ENCODE peak calls at places on chromosome 22, in seven cellular contexts. H, Y, F, Z, A, X and Q are unnamed samples.

GRCh38 chr22:19766506-19767426 is 6.2 kb downstream of the TBX1 start:
- DNase-seq in H (peak; percentile 50), Y (no peak), F (peak; percentile 45), Z (peak; percentile 28), A (peak; percentile 54), X (no peak), Q (peak; percentile 32)

GRCh38 chr22:33354928-33355327 is 296.7 kb upstream of the SYN3 start:
- DNase-seq in H (no peak), Y (no peak), F (no peak), Z (no peak), A (no peak), X (no peak), Q (no peak)

GRCh38 chr22:28220626-28221363 is 301.7 kb upstream of the PITPNB start:
- DNase-seq in H (no peak), Y (no peak), F (no peak), Z (no peak), A (no peak), X (no peak), Q (no peak)

GRCh38 chr22:48586799-48587185 is 1240.9 kb downstream of the BRD1 start:
- DNase-seq in H (no peak), Y (no peak), F (no peak), Z (no peak), A (no peak), X (no peak), Q (no peak)

GRCh38 chr22:34760276-34761008 is 305.5 kb upstream of the ISX start:
- DNase-seq in H (no peak), Y (no peak), F (no peak), Z (no peak), A (no peak), X (no peak), Q (no peak)

GRCh38 chr22:19295733-19296132 is 4.2 kb upstream of the CLTCL1 start:
- DNase-seq in H (no peak), Y (no peak), F (no peak), Z (no peak), A (no peak), X (no peak), Q (no peak)

GRCh38 chr22:50206599-50206998 is 5.8 kb downstream of the SELENOO start:
- DNase-seq in H (no peak), Y (peak; percentile 68), F (no peak), Z (no peak), A (no peak), X (no peak), Q (peak; percentile 46)

GRCh38 chr22:48367731-48368130 is 1459.9 kb downstream of the BRD1 start:
- DNase-seq in H (no peak), Y (no peak), F (no peak), Z (no peak), A (no peak), X (no peak), Q (no peak)

GRCh38 chr22:42683599-42684283 is 34.5 kb upstream of the CYB5R3 start:
- DNase-seq in H (no peak), Y (peak; percentile 74), F (no peak), Z (no peak), A (no peak), X (no peak), Q (peak; percentile 38)

GRCh38 chr22:43515902-43516301 is 104.1 kb downstream of the MPPED1 start:
- DNase-seq in H (no peak), Y (no peak), F (no peak), Z (no peak), A (no peak), X (no peak), Q (no peak)

GRCh38 chr22:18095101-18095805 is 15.4 kb upstream of the TUBA8 start:
- DNase-seq in H (no peak), Y (no peak), F (no peak), Z (peak; percentile 74), A (no peak), X (no peak), Q (no peak)

GRCh38 chr22:25177895-25178294 is 21.8 kb upstream of the CRYBB3 start:
- DNase-seq in H (no peak), Y (no peak), F (no peak), Z (no peak), A (no peak), X (no peak), Q (no peak)

GRCh38 chr22:32076726-32077550 is 33.9 kb downstream of the SLC5A1 start:
- DNase-seq in H (no peak), Y (no peak), F (no peak), Z (no peak), A (no peak), X (no peak), Q (no peak)

GRCh38 chr22:36673821-36674220 is 29.7 kb downstream of the CACNG2 start:
- DNase-seq in H (no peak), Y (no peak), F (no peak), Z (no peak), A (no peak), X (no peak), Q (no peak)

GRCh38 chr22:32548039-32548438 is 73.4 kb downstream of the FBXO7 start:
- DNase-seq in H (no peak), Y (no peak), F (no peak), Z (no peak), A (no peak), X (no peak), Q (no peak)

DNA sequence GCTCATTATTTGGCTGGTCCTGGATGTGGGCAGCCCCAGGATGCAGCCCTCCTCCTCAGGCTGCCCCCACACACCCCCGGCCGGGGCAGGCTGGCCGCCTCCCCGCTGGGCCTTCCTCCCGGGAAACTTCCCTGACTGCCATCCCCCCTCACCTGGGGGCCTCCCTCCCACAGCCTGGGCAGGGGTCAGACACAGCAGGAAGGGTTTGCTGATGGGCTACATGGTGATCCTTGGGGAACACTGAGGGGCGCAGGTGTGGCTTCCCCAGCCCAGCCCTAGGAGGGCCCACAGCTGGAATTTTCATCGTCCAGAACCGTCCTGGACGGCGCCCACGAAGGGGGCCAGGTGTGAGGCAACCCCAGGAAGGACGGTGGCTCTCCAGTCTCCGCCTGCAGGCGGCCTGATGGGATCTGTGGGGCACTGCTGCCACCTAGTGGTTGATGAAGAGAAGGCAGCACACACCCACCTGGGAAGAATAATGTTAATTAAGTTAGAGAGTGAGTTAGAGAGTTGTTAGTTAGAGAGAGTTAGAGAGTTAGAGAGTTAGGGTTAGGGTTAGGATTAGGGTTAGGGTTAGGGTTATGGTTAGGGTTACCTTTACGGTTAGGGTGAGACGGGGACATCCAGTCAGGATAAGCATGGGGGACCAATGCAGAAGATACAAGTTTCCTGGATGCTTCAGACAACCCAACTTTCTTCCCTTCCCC is 75.9 kb upstream of the PRR5 start:
- DNase-seq in H (peak; percentile 38), Y (peak; percentile 63), F (peak; percentile 54), Z (peak; percentile 67), A (peak; percentile 75), X (no peak), Q (peak; percentile 79)
- H3K27me3 ChIP-seq in H (no peaks in the 10 kb centered on the region), Y (peaks cover 4% of the 10 kb centered on the region), F (no peaks in the 10 kb centered on the region), Z (no peaks in the 10 kb centered on the region), A (no peaks in the 10 kb centered on the region), X (peaks cover 1% of the 10 kb centered on the region), Q (peaks cover 6% of the 10 kb centered on the region)

GRCh38 chr22:45787770-45788169 is 116.1 kb downstream of the ATXN10 start:
- DNase-seq in H (no peak), Y (no peak), F (no peak), Z (no peak), A (no peak), X (no peak), Q (no peak)
- H3K36me3 ChIP-seq in H (no peaks in the 10 kb centered on the region), Y (no peaks in the 10 kb centered on the region), F (no peaks in the 10 kb centered on the region), Z (no peaks in the 10 kb centered on the region), A (no peaks in the 10 kb centered on the region), X (no peaks in the 10 kb centered on the region), Q (no peaks in the 10 kb centered on the region)

GRCh38 chr22:45098056-45098455 is 65.7 kb upstream of the NUP50 start:
- DNase-seq in H (no peak), Y (no peak), F (no peak), Z (no peak), A (no peak), X (no peak), Q (no peak)
- H3K27me3 ChIP-seq in H (no peaks in the 10 kb centered on the region), Y (peaks cover 91% of the 10 kb centered on the region), F (no peaks in the 10 kb centered on the region), Z (peaks cover 7% of the 10 kb centered on the region), A (no peaks in the 10 kb centered on the region), X (peaks cover 3% of the 10 kb centered on the region), Q (no peaks in the 10 kb centered on the region)

GRCh38 chr22:30825711-30826505 is 131.2 kb downstream of the OSBP2 start:
- DNase-seq in H (no peak), Y (no peak), F (no peak), Z (no peak), A (no peak), X (no peak), Q (no peak)
- H3K36me3 ChIP-seq in H (no peaks in the 10 kb centered on the region), Y (no peaks in the 10 kb centered on the region), F (no peaks in the 10 kb centered on the region), Z (no peaks in the 10 kb centered on the region), A (no peaks in the 10 kb centered on the region), X (no peaks in the 10 kb centered on the region), Q (no peaks in the 10 kb centered on the region)

GRCh38 chr22:46990937-46991520 is 228.6 kb downstream of the TBC1D22A start:
- DNase-seq in H (no peak), Y (no peak), F (no peak), Z (no peak), A (no peak), X (no peak), Q (no peak)
- H3K27me3 ChIP-seq in H (no peaks in the 10 kb centered on the region), Y (no peaks in the 10 kb centered on the region), F (no peaks in the 10 kb centered on the region), Z (no peaks in the 10 kb centered on the region), A (no peaks in the 10 kb centered on the region), X (no peaks in the 10 kb centered on the region), Q (no peaks in the 10 kb centered on the region)

GRCh38 chr22:38220163-38220562 is 18.4 kb downstream of the MAFF start:
- DNase-seq in H (no peak), Y (no peak), F (no peak), Z (no peak), A (no peak), X (no peak), Q (no peak)
- H3K36me3 ChIP-seq in H (no peaks in the 10 kb centered on the region), Y (peaks cover 39% of the 10 kb centered on the region), F (no peaks in the 10 kb centered on the region), Z (no peaks in the 10 kb centered on the region), A (no peaks in the 10 kb centered on the region), X (peaks cover 29% of the 10 kb centered on the region), Q (no peaks in the 10 kb centered on the region)

GRCh38 chr22:41660416-41660815 is 28.3 kb downstream of the SNU13 start:
- DNase-seq in H (no peak), Y (peak; percentile 69), F (no peak), Z (no peak), A (no peak), X (no peak), Q (peak; percentile 72)
- H3K27me3 ChIP-seq in H (no peaks in the 10 kb centered on the region), Y (no peaks in the 10 kb centered on the region), F (no peaks in the 10 kb centered on the region), Z (no peaks in the 10 kb centered on the region), A (no peaks in the 10 kb centered on the region), X (no peaks in the 10 kb centered on the region), Q (no peaks in the 10 kb centered on the region)